ENCODE peak calls at places on chromosomes 11 and 22, in seven cellular contexts. I, W, K, G, H, O and B are unnamed samples.

GRCh38 chr11:2724653-2725366 is 25.0 kb upstream of the KCNQ1OT1 start:
- DNase-seq in I (no peak), W (no peak), K (peak; percentile 49), G (no peak), H (peak; percentile 62), O (peak; percentile 89), B (peak; percentile 74)

GRCh38 chr11:57407521-57407920 is 17.1 kb upstream of the PRG2 start:
- DNase-seq in I (no peak), W (no peak), K (no peak), G (no peak), H (no peak), O (no peak), B (no peak)

GRCh38 chr11:11510939-11511338 is 110.9 kb downstream of the GALNT18 start:
- DNase-seq in I (no peak), W (no peak), K (no peak), G (no peak), H (peak; percentile 45), O (no peak), B (no peak)

GRCh38 chr11:115477410-115477809 is 26.8 kb downstream of the CADM1 start:
- DNase-seq in I (no peak), W (no peak), K (no peak), G (no peak), H (no peak), O (no peak), B (no peak)

GRCh38 chr22:43487311-43488030 is 75.7 kb downstream of the MPPED1 start:
- DNase-seq in I (no peak), W (no peak), K (peak; percentile 84), G (no peak), H (no peak), O (no peak), B (no peak)

GRCh38 chr11:29914203-29914930 is 102.5 kb downstream of the KCNA4 start:
- DNase-seq in I (no peak), W (no peak), K (no peak), G (no peak), H (peak; percentile 23), O (no peak), B (no peak)

GRCh38 chr11:67584205-67584880 is 731 bp downstream of the GSTP1 start:
- DNase-seq in I (no peak), W (no peak), K (peak; percentile 44), G (no peak), H (peak; percentile 86), O (peak; percentile 58), B (peak; percentile 67)

GRCh38 chr11:12961615-12962014 is 47.5 kb upstream of the RASSF10 start:
- DNase-seq in I (no peak), W (no peak), K (no peak), G (no peak), H (no peak), O (peak; percentile 46), B (peak; percentile 30)

GRCh38 chr22:39176067-39176621 is 23.7 kb upstream of the CBX7 start:
- DNase-seq in I (no peak), W (no peak), K (no peak), G (no peak), H (peak; percentile 82), O (peak; percentile 57), B (peak; percentile 61)

GRCh38 chr11:2582958-2583604 is 116.7 kb downstream of the KCNQ1OT1 start:
- DNase-seq in I (no peak), W (no peak), K (peak; percentile 3), G (no peak), H (no peak), O (no peak), B (no peak)

GRCh38 chr11:95917188-95918036 is 6.5 kb downstream of the MTMR2 start:
- DNase-seq in I (no peak), W (no peak), K (no peak), G (no peak), H (no peak), O (peak; percentile 75), B (no peak)

GRCh38 chr11:6992457-6993431 is 27.4 kb downstream of the ZNF214 start:
- DNase-seq in I (no peak), W (no peak), K (no peak), G (peak; percentile 94), H (no peak), O (peak; percentile 94), B (peak; percentile 88)

GRCh38 chr11:111729441-111729840 is 36.7 kb downstream of the PPP2R1B start:
- DNase-seq in I (no peak), W (no peak), K (no peak), G (no peak), H (no peak), O (no peak), B (no peak)

GRCh38 chr22:50577987-50578775 is at the start of gene CPT1B:
- DNase-seq in I (no peak), W (no peak), K (no peak), G (no peak), H (peak; percentile 84), O (peak; percentile 22), B (peak; percentile 14)

GRCh38 chr22:38957046-38957770 is at the start of gene APOBEC3A:
- DNase-seq in I (no peak), W (no peak), K (no peak), G (no peak), H (peak; percentile 52), O (no peak), B (no peak)

GRCh38 chr11:2555376-2555775 is 110.6 kb downstream of the KCNQ1 start:
- DNase-seq in I (no peak), W (no peak), K (no peak), G (no peak), H (peak; percentile 10), O (no peak), B (no peak)

GRCh38 chr22:28351585-28351984 is 328.1 kb downstream of the TTC28 start:
- DNase-seq in I (no peak), W (no peak), K (no peak), G (no peak), H (no peak), O (no peak), B (no peak)

GRCh38 chr11:12465332-12465731 is 88.0 kb downstream of the PARVA start:
- DNase-seq in I (no peak), W (no peak), K (no peak), G (no peak), H (no peak), O (no peak), B (no peak)

GRCh38 chr11:76604652-76605241 is 65.8 kb downstream of the LRRC32 start:
- DNase-seq in I (no peak), W (no peak), K (no peak), G (no peak), H (peak; percentile 85), O (peak; percentile 87), B (peak; percentile 87)

GRCh38 chr22:49660794-49661781 is 166.6 kb downstream of the BRD1 start:
- DNase-seq in I (no peak), W (no peak), K (no peak), G (no peak), H (no peak), O (no peak), B (no peak)

GRCh38 chr11:84558085-84558905 is 1068.8 kb downstream of the DLG2 start:
- DNase-seq in I (no peak), W (peak; percentile 44), K (peak; percentile 35), G (peak; percentile 4), H (no peak), O (peak; percentile 70), B (peak; percentile 39)

GRCh38 chr22:42282943-42283287 is 12.5 kb upstream of the TCF20 start:
- DNase-seq in I (no peak), W (no peak), K (no peak), G (no peak), H (no peak), O (no peak), B (no peak)

GRCh38 chr22:42281284-42281683 is 10.8 kb upstream of the TCF20 start:
- DNase-seq in I (no peak), W (no peak), K (no peak), G (no peak), H (peak; percentile 6), O (no peak), B (no peak)

GRCh38 chr22:42281706-42282251 is 11.3 kb upstream of the TCF20 start:
- DNase-seq in I (no peak), W (no peak), K (no peak), G (no peak), H (peak; percentile 5), O (no peak), B (no peak)

GRCh38 chr22:42283288-42284229 is 13.1 kb upstream of the TCF20 start:
- DNase-seq in I (no peak), W (no peak), K (no peak), G (no peak), H (peak; percentile 25), O (no peak), B (no peak)

GRCh38 chr22:42282252-42282942 is 11.9 kb upstream of the TCF20 start:
- DNase-seq in I (no peak), W (no peak), K (no peak), G (no peak), H (peak; percentile 13), O (no peak), B (no peak)
- H3K4me3 ChIP-seq in I (no peak overlapping the region), W (no peak overlapping the region), K (no peak overlapping the region), G (no peak overlapping the region), H (no peak overlapping the region), O (no peak overlapping the region), B (no peak overlapping the region)

GRCh38 chr11:120186408-120186798 is 24.4 kb upstream of the OAF start:
- DNase-seq in I (no peak), W (no peak), K (no peak), G (no peak), H (no peak), O (no peak), B (no peak)
- TF ChIP-seq CTCF in I (no peak), W (no peak), K (no peak), G (no peak), H (no peak), O (no peak), B (no peak)

GRCh38 chr11:62687508-62688396 is 1.6 kb downstream of the LRRN4CL start:
- DNase-seq in I (no peak), W (no peak), K (no peak), G (no peak), H (no peak), O (no peak), B (no peak)

GRCh38 chr11:62688481-62688880 is 849 bp downstream of the LRRN4CL start:
- DNase-seq in I (no peak), W (no peak), K (no peak), G (no peak), H (no peak), O (peak; percentile 39), B (peak; percentile 18)

GRCh38 chr11:62694455-62695167 is 5.3 kb upstream of the LRRN4CL start:
- DNase-seq in I (peak; percentile 54), W (peak; percentile 68), K (peak; percentile 83), G (peak; percentile 55), H (peak; percentile 84), O (peak; percentile 91), B (peak; percentile 85)

GRCh38 chr11:62689421-62690183 is at the start of gene LRRN4CL:
- DNase-seq in I (no peak), W (no peak), K (no peak), G (peak; percentile 85), H (peak; percentile 84), O (peak; percentile 99), B (peak; percentile 93)
- H3K4me3 ChIP-seq in I (no peak within 1 kb of the TSS), W (no peak within 1 kb of the TSS), K (no peak within 1 kb of the TSS), G (peak within 1 kb of the TSS; percentile 48), H (no peak within 1 kb of the TSS), O (peak within 1 kb of the TSS; percentile 84), B (peak within 1 kb of the TSS; percentile 36)

GRCh38 chr11:32448232-32448631 is 12.9 kb upstream of the WT1 start:
- DNase-seq in I (no peak), W (peak; percentile 36), K (no peak), G (no peak), H (no peak), O (peak; percentile 18), B (peak; percentile 70)
- TF ChIP-seq CTCF in I (no peak), W (peak; percentile 45), K (peak; percentile 31), G (no peak), H (no peak), O (peak; percentile 21), B (peak; percentile 40)